ENCODE peak calls at places on chromosomes 3 and 15, in six cellular contexts. H is IMR-90, K is endothelial cell of umbilical vein, F is mammary epithelial cell, Z is GM23248, M is K562. R is an unnamed sample.

GRCh38 chr15:79516155-79516554 is 84.0 kb downstream of the MINAR1 start:
- DNase-seq in H (no peak), K (no peak), F (no peak), Z (no peak), M (no peak), R (no peak)

GRCh38 chr3:195241592-195242355 is 29.2 kb downstream of the XXYLT1 start:
- DNase-seq in H (peak; percentile 19), K (no peak), F (no peak), Z (peak; percentile 39), M (no peak), R (no peak)

GRCh38 chr3:54578417-54578816 is 349.4 kb downstream of the LRTM1 start:
- DNase-seq in H (no peak), K (no peak), F (no peak), Z (peak; percentile 51), M (no peak), R (peak; percentile 3)

GRCh38 chr15:73572296-73572695 is 60.9 kb downstream of the NPTN start:
- DNase-seq in H (no peak), K (no peak), F (no peak), Z (no peak), M (no peak), R (no peak)

GRCh38 chr3:99624536-99625236 is 13.7 kb upstream of the COL8A1 start:
- DNase-seq in H (no peak), K (no peak), F (peak; percentile 21), Z (no peak), M (no peak), R (no peak)

GRCh38 chr3:171356251-171356650 is 104.0 kb downstream of the TNIK start:
- DNase-seq in H (no peak), K (peak; percentile 44), F (peak; percentile 61), Z (peak; percentile 20), M (no peak), R (no peak)

GRCh38 chr15:89051875-89052274 is 36.4 kb upstream of the ABHD2 start:
- DNase-seq in H (peak; percentile 98), K (no peak), F (no peak), Z (peak; percentile 96), M (no peak), R (peak; percentile 76)

GRCh38 chr3:64318001-64318400 is 92.7 kb upstream of the PRICKLE2 start:
- DNase-seq in H (no peak), K (no peak), F (peak; percentile 90), Z (no peak), M (no peak), R (no peak)

GRCh38 chr3:15040844-15041243 is 24.3 kb downstream of the MRPS25 start:
- DNase-seq in H (no peak), K (no peak), F (no peak), Z (peak; percentile 6), M (peak; percentile 50), R (no peak)

GRCh38 chr15:80228959-80229610 is 22.9 kb downstream of the CTXND1 start:
- DNase-seq in H (peak; percentile 21), K (no peak), F (peak; percentile 10), Z (peak; percentile 45), M (no peak), R (no peak)

GRCh38 chr3:10506696-10507095 is 1.3 kb upstream of the ATP2B2 start:
- DNase-seq in H (no peak), K (no peak), F (no peak), Z (no peak), M (no peak), R (no peak)
- H3K9ac ChIP-seq in H (no peak overlapping the region), K (no peak overlapping the region), F (no peak overlapping the region), Z (no peak overlapping the region), M (no peak overlapping the region), R (no peak overlapping the region)

GRCh38 chr3:69321301-69321986 is 64.4 kb downstream of the FRMD4B start:
- DNase-seq in H (no peak), K (no peak), F (no peak), Z (no peak), M (no peak), R (no peak)

GRCh38 chr3:69319652-69320051 is 66.2 kb downstream of the FRMD4B start:
- DNase-seq in H (no peak), K (no peak), F (no peak), Z (no peak), M (no peak), R (no peak)

GRCh38 chr3:69322110-69322509 is 63.8 kb downstream of the FRMD4B start:
- DNase-seq in H (no peak), K (no peak), F (no peak), Z (no peak), M (no peak), R (no peak)

GRCh38 chr3:69318410-69318809 is 67.5 kb downstream of the FRMD4B start:
- DNase-seq in H (no peak), K (no peak), F (no peak), Z (no peak), M (no peak), R (no peak)

DNA sequence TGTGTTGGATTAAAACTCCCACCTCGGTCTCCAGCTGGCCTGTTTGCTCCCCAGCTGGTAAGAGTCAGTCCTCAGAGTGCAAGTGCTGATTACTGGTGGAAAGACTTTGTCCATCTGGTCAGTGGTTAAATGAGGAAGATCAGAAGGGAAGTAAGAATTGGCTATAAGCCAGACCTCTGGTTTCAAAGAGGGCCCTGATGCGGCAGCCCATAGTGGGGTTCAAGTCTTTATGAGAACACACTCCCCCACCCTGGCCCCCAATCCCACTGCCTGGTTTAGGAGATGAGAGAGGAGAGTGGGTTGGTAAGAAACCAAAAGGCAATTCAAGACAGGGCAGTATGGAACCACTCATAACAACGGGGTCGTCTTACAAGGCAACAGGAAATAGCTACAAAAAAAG is 65.0 kb downstream of the FRMD4B start:
- DNase-seq in H (no peak), K (no peak), F (no peak), Z (no peak), M (no peak), R (no peak)
- H3K9ac ChIP-seq in H (no peak overlapping the region), K (no peak overlapping the region), F (no peak overlapping the region), Z (no peak overlapping the region), M (no peak overlapping the region), R (no peak overlapping the region)

GRCh38 chr3:126351086-126351770 is 6.0 kb downstream of the KLF15 start:
- DNase-seq in H (no peak), K (no peak), F (no peak), Z (no peak), M (no peak), R (no peak)
- H3K9ac ChIP-seq in H (no peak overlapping the region), K (no peak overlapping the region), F (no peak overlapping the region), Z (no peak overlapping the region), M (no peak overlapping the region), R (peak overlapping the region; percentile 96)

GRCh38 chr15:41891226-41891625 is 2.6 kb downstream of the SPTBN5 start:
- DNase-seq in H (no peak), K (no peak), F (no peak), Z (no peak), M (no peak), R (no peak)
- H3K9ac ChIP-seq in H (no peak overlapping the region), K (no peak overlapping the region), F (no peak overlapping the region), Z (no peak overlapping the region), M (no peak overlapping the region), R (no peak overlapping the region)

GRCh38 chr15:93072011-93072410 is 17.0 kb downstream of the RGMA start:
- DNase-seq in H (peak; percentile 14), K (no peak), F (no peak), Z (peak; percentile 58), M (no peak), R (peak; percentile 89)
- H3K9ac ChIP-seq in H (no peak overlapping the region), K (no peak overlapping the region), F (no peak overlapping the region), Z (peak overlapping the region; percentile 37), M (no peak overlapping the region), R (peak overlapping the region; percentile 88)

DNA sequence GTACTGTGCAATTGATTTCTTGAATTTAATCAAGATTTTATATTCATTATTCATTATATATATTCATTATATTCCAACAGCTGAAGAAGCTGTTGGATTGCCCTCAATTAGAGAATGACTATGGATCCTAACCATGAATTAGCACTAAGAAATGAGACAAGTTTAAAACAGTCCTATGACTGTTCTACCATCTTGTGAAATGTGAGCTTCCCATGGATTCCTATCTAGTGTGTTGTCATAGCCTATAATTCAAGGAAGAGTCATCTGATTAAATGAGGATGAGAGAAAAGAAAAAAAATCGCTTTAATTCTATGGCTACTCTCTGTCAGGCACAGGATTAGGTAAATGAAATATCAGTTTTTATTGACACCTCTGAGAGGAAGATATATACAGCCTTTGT is 696.6 kb upstream of the NAALADL2 start:
- DNase-seq in H (peak; percentile 66), K (no peak), F (no peak), Z (peak; percentile 74), M (no peak), R (no peak)
- H3K9ac ChIP-seq in H (no peak overlapping the region), K (no peak overlapping the region), F (no peak overlapping the region), Z (no peak overlapping the region), M (no peak overlapping the region), R (no peak overlapping the region)

GRCh38 chr15:64883097-64883581 is 28.6 kb upstream of the ANKDD1A start:
- DNase-seq in H (peak; percentile 33), K (no peak), F (peak; percentile 87), Z (peak; percentile 40), M (no peak), R (peak; percentile 19)

GRCh38 chr15:64888336-64888735 is 23.4 kb upstream of the ANKDD1A start:
- DNase-seq in H (no peak), K (no peak), F (no peak), Z (no peak), M (no peak), R (no peak)

GRCh38 chr15:64878708-64879107 is 33.0 kb upstream of the ANKDD1A start:
- DNase-seq in H (no peak), K (peak; percentile 37), F (no peak), Z (no peak), M (no peak), R (no peak)

DNA sequence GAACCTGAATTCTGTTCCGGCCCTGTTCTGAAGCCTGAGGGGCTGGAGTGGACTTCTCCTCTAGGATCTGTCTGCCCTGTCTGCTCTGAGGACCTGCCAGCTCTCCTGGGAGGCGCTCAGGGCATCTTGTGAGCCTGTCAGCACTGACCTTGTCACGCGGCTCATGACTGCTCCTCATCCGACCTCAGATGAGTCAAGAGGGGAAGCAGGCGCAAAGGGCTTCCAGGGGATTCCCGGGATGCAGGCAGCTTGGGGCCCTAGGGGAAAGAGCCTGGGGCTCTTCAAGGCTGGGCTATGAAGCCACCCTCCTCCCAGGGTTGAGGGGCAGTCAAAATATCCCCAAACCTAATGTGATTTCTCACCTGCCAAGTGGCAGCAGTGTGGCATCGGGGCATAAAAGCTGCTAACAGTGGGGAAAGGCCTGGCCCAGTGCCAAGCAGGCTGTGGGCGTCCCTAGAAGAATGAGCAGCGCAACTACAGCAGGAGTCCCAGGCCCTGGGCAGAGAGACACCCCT is 27.6 kb upstream of the ANKDD1A start:
- DNase-seq in H (peak; percentile 97), K (peak; percentile 89), F (peak; percentile 92), Z (peak; percentile 94), M (no peak), R (peak; percentile 78)
- H3K9ac ChIP-seq in H (peak overlapping the region; percentile 25), K (peak overlapping the region; percentile 55), F (peak overlapping the region; percentile 48), Z (peak overlapping the region; percentile 60), M (peak overlapping the region; percentile 21), R (peak overlapping the region; percentile 84)

GRCh38 chr15:40323239-40323952 is at the start of gene INAFM2:
- DNase-seq in H (peak; percentile 92), K (peak; percentile 98), F (peak; percentile 90), Z (peak; percentile 90), M (peak; percentile 96), R (peak; percentile 93)
- H3K9ac ChIP-seq in H (peak within 1 kb of the TSS; percentile 82), K (peak within 1 kb of the TSS; percentile 67), F (peak within 1 kb of the TSS; percentile 27), Z (peak within 1 kb of the TSS; percentile 65), M (peak within 1 kb of the TSS; percentile 95), R (peak within 1 kb of the TSS; percentile 85)

GRCh38 chr15:24856397-24857093 is 98.2 kb upstream of the SNRPN start:
- DNase-seq in H (peak; percentile 79), K (peak; percentile 87), F (no peak), Z (no peak), M (peak; percentile 12), R (no peak)
- H3K9ac ChIP-seq in H (peak overlapping the region; percentile 94), K (peak overlapping the region; percentile 55), F (no peak overlapping the region), Z (no peak overlapping the region), M (no peak overlapping the region), R (no peak overlapping the region)

GRCh38 chr15:27993544-27993943 is 105.6 kb downstream of the OCA2 start:
- DNase-seq in H (no peak), K (no peak), F (no peak), Z (no peak), M (no peak), R (no peak)
- H3K9ac ChIP-seq in H (no peak overlapping the region), K (no peak overlapping the region), F (no peak overlapping the region), Z (no peak overlapping the region), M (no peak overlapping the region), R (no peak overlapping the region)